ENCODE peak calls at places on chromosome 7, in seven cellular contexts. One of them, this sample, is unnamed.
A peak's percentile ranks its signal among the peaks of the same experiment; 100 is the strongest.

GRCh38 chr7:157282141-157282801 is 54.5 kb upstream of the DNAJB6 start:
- DNase-seq in anterior cingulate cortex: no peak
- DNase-seq in H1: no peak
- DNase-seq in NCI-H345: no peak
- DNase-seq in ACHN: no peak
- DNase-seq in head of caudate nucleus: no peak
- DNase-seq in KG1: no peak
- DNase-seq in this sample: no peak

GRCh38 chr7:46291064-46291463 is 370.0 kb upstream of the IGFBP3 start:
- DNase-seq in ACHN: no peak
- DNase-seq in KG1: no peak
- DNase-seq in head of caudate nucleus: no peak
- DNase-seq in anterior cingulate cortex: no peak
- DNase-seq in H1: no peak
- DNase-seq in NCI-H345: no peak
- DNase-seq in this sample: no peak

GRCh38 chr7:23680417-23681405 is 712 bp downstream of the FAM221A start:
- DNase-seq in KG1: no peak
- DNase-seq in H1: peak; percentile 57
- DNase-seq in NCI-H345: peak; percentile 76
- DNase-seq in head of caudate nucleus: peak; percentile 73
- DNase-seq in anterior cingulate cortex: peak; percentile 39
- DNase-seq in ACHN: peak; percentile 90
- DNase-seq in this sample: peak; percentile 32

GRCh38 chr7:92135100-92135429 is 788 bp upstream of the CYP51A1 start:
- DNase-seq in head of caudate nucleus: peak; percentile 15
- DNase-seq in NCI-H345: peak; percentile 59
- DNase-seq in H1: no peak
- DNase-seq in anterior cingulate cortex: peak; percentile 28
- DNase-seq in KG1: peak; percentile 74
- DNase-seq in ACHN: peak; percentile 44
- DNase-seq in this sample: peak; percentile 36

GRCh38 chr7:114182837-114183236 is 231.8 kb upstream of the FOXP2 start:
- DNase-seq in H1: no peak
- DNase-seq in head of caudate nucleus: no peak
- DNase-seq in NCI-H345: no peak
- DNase-seq in KG1: no peak
- DNase-seq in anterior cingulate cortex: no peak
- DNase-seq in ACHN: no peak
- DNase-seq in this sample: no peak

GRCh38 chr7:123070702-123071286 is 75.3 kb upstream of the TAS2R16 start:
- DNase-seq in ACHN: no peak
- DNase-seq in KG1: no peak
- DNase-seq in anterior cingulate cortex: no peak
- DNase-seq in NCI-H345: no peak
- DNase-seq in H1: no peak
- DNase-seq in head of caudate nucleus: no peak
- DNase-seq in this sample: no peak

GRCh38 chr7:44962483-44963251 is 16.1 kb downstream of the MYO1G start:
- DNase-seq in anterior cingulate cortex: no peak
- DNase-seq in KG1: no peak
- DNase-seq in H1: no peak
- DNase-seq in NCI-H345: no peak
- DNase-seq in ACHN: no peak
- DNase-seq in head of caudate nucleus: peak; percentile 19
- DNase-seq in this sample: no peak

GRCh38 chr7:11758627-11759111 is 73.3 kb downstream of the THSD7A start:
- DNase-seq in anterior cingulate cortex: no peak
- DNase-seq in NCI-H345: no peak
- DNase-seq in head of caudate nucleus: no peak
- DNase-seq in KG1: no peak
- DNase-seq in H1: no peak
- DNase-seq in ACHN: no peak
- DNase-seq in this sample: no peak

GRCh38 chr7:124566576-124566975 is 199.0 kb downstream of the GPR37 start:
- DNase-seq in head of caudate nucleus: no peak
- DNase-seq in H1: peak; percentile 13
- DNase-seq in NCI-H345: no peak
- DNase-seq in ACHN: no peak
- DNase-seq in KG1: no peak
- DNase-seq in anterior cingulate cortex: no peak
- DNase-seq in this sample: no peak

GRCh38 chr7:56009695-56010094 is 41.5 kb downstream of the PSPH start:
- DNase-seq in anterior cingulate cortex: peak; percentile 67
- DNase-seq in KG1: no peak
- DNase-seq in head of caudate nucleus: peak; percentile 27
- DNase-seq in H1: no peak
- DNase-seq in NCI-H345: peak; percentile 94
- DNase-seq in ACHN: no peak
- DNase-seq in this sample: peak; percentile 83

GRCh38 chr7:48038815-48039496 is 3.6 kb downstream of the C7orf57 start:
- DNase-seq in NCI-H345: no peak
- DNase-seq in KG1: no peak
- DNase-seq in head of caudate nucleus: no peak
- DNase-seq in H1: no peak
- DNase-seq in ACHN: no peak
- DNase-seq in anterior cingulate cortex: no peak
- DNase-seq in this sample: no peak

GRCh38 chr7:131251371-131251770 is 76.3 kb upstream of the MKLN1 start:
- DNase-seq in anterior cingulate cortex: no peak
- DNase-seq in NCI-H345: no peak
- DNase-seq in ACHN: no peak
- DNase-seq in KG1: no peak
- DNase-seq in H1: no peak
- DNase-seq in head of caudate nucleus: no peak
- DNase-seq in this sample: no peak

GRCh38 chr7:37489703-37490102 is 41.0 kb upstream of the ELMO1 start:
- DNase-seq in ACHN: no peak
- DNase-seq in KG1: no peak
- DNase-seq in anterior cingulate cortex: no peak
- DNase-seq in NCI-H345: no peak
- DNase-seq in H1: no peak
- DNase-seq in head of caudate nucleus: no peak
- DNase-seq in this sample: no peak